ENCODE peak calls at places on chromosomes 13 and 19, in nine cellular contexts. L, C, X, F, T, S, V, H and U are unnamed samples.

GRCh38 chr13:21034602-21035190 is 26.7 kb downstream of the LATS2 start:
- DNase-seq in F (no peak), C (no peak), V (no peak), H (peak; percentile 52), L (peak; percentile 37), X (no peak), T (no peak), S (no peak), U (peak; percentile 41)

GRCh38 chr19:34269968-34270621 is 15.7 kb downstream of the GARRE1 start:
- DNase-seq in C (peak; percentile 12), L (peak; percentile 57), S (no peak), F (no peak), T (peak; percentile 45), X (peak; percentile 16), H (peak; percentile 64), V (peak; percentile 70), U (peak; percentile 48)

GRCh38 chr19:48905664-48906063 is 5.6 kb downstream of the NUCB1 start:
- DNase-seq in S (no peak), C (no peak), L (no peak), F (no peak), T (no peak), X (no peak), H (no peak), V (no peak), U (no peak)

GRCh38 chr13:35699181-35699580 is 222.7 kb upstream of the MAB21L1 start:
- DNase-seq in H (no peak), L (no peak), S (no peak), V (no peak), X (no peak), C (no peak), F (no peak), T (no peak), U (peak; percentile 51)

GRCh38 chr13:109859216-109859835 is 72.9 kb upstream of the IRS2 start:
- DNase-seq in C (no peak), F (no peak), L (no peak), S (peak; percentile 93), H (no peak), V (no peak), T (no peak), X (no peak), U (no peak)

GRCh38 chr19:38912600-38913514 is 871 bp upstream of the CCER2 start:
- DNase-seq in F (peak; percentile 45), C (no peak), L (no peak), T (no peak), H (no peak), X (no peak), S (no peak), V (no peak), U (no peak)

GRCh38 chr13:74037762-74038161 is 96.4 kb downstream of the KLF12 start:
- DNase-seq in C (no peak), F (no peak), T (no peak), X (no peak), L (no peak), V (no peak), H (no peak), S (no peak), U (no peak)

GRCh38 chr19:397321-397720 is 11.6 kb downstream of the C2CD4C start:
- DNase-seq in C (no peak), H (no peak), T (no peak), F (peak; percentile 58), L (no peak), X (no peak), V (no peak), S (no peak), U (no peak)

GRCh38 chr13:30362869-30363268 is 55.5 kb upstream of the KATNAL1 start:
- DNase-seq in X (no peak), V (no peak), L (no peak), F (no peak), C (no peak), S (no peak), H (peak; percentile 52), T (no peak), U (no peak)

GRCh38 chr13:71609271-71609670 is 257.7 kb downstream of the DACH1 start:
- DNase-seq in X (no peak), C (no peak), S (no peak), H (no peak), F (no peak), T (no peak), L (no peak), V (no peak), U (no peak)

GRCh38 chr19:49057636-49058234 is at the start of gene CGB7:
- DNase-seq in X (peak; percentile 22), T (peak; percentile 89), C (peak; percentile 78), H (peak; percentile 78), S (no peak), V (peak; percentile 69), F (peak; percentile 89), L (peak; percentile 80), U (peak; percentile 29)

GRCh38 chr13:69903081-69903480 is 204.5 kb upstream of the ATXN8OS start:
- DNase-seq in F (no peak), C (no peak), S (no peak), T (no peak), H (no peak), L (no peak), X (no peak), V (no peak), U (no peak)

GRCh38 chr13:110421696-110422395 is 114.8 kb downstream of the COL4A2 start:
- DNase-seq in X (no peak), L (no peak), T (no peak), V (no peak), C (no peak), H (no peak), F (no peak), S (no peak), U (peak; percentile 82)

GRCh38 chr19:17339088-17339741 is 1.9 kb downstream of the GTPBP3 start:
- DNase-seq in F (no peak), L (no peak), T (peak; percentile 65), V (no peak), H (no peak), S (no peak), C (no peak), X (no peak), U (no peak)

GRCh38 chr13:37089495-37089894 is 16.0 kb downstream of the CSNK1A1L start:
- DNase-seq in C (no peak), S (no peak), L (no peak), X (no peak), T (no peak), V (no peak), F (no peak), H (no peak), U (no peak)

GRCh38 chr19:54186934-54187381 is 2.4 kb downstream of the MBOAT7 start:
- DNase-seq in S (no peak), F (peak; percentile 66), C (peak; percentile 74), H (no peak), X (no peak), T (peak; percentile 90), L (no peak), V (no peak), U (no peak)

GRCh38 chr13:63954683-63955082 is 2539.0 kb upstream of the PCDH20 start:
- DNase-seq in H (no peak), T (no peak), V (no peak), L (no peak), C (no peak), F (no peak), S (no peak), X (no peak), U (no peak)

GRCh38 chr13:30159446-30159839 is 147.9 kb downstream of the KATNAL1 start:
- DNase-seq in H (no peak), X (no peak), F (no peak), V (peak; percentile 54), C (no peak), L (no peak), S (no peak), T (no peak), U (peak; percentile 93)

GRCh38 chr13:112496166-112496565 is 91.8 kb downstream of the TUBGCP3 start:
- DNase-seq in T (no peak), H (no peak), V (no peak), X (no peak), L (no peak), F (no peak), C (no peak), S (no peak), U (no peak)

GRCh38 chr19:47228937-47229673 is 1.9 kb downstream of the BBC3 start:
- DNase-seq in L (no peak), C (peak; percentile 42), F (no peak), X (no peak), T (peak; percentile 58), V (peak; percentile 46), H (no peak), S (no peak), U (peak; percentile 36)
- H3K4me3 ChIP-seq in L (peak overlapping the region; percentile 89), C (peak overlapping the region; percentile 97), F (peak overlapping the region; percentile 87), X (peak overlapping the region; percentile 97), T (peak overlapping the region; percentile 95), V (peak overlapping the region; percentile 76), H (peak overlapping the region; percentile 98), S (peak overlapping the region; percentile 95), U (peak overlapping the region; percentile 86)

DNA sequence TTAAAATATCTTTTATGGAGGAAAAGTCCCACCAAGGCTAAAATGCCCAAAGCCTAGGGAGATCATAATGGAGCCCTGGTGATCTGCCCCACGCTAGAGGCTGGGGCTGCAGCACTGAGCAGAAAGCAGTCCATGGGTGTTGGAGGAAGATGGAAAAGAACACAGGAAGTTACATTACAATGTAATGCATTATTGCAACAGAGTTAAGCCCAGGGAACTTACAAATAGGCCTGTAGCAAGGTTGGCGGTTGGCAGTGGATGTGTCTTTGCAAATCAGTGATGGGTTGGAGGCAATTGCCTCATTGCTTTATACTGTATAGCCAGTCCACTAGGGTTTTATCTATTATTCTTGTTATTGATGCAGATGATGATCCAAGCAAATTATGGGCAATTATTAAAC is 399.9 kb downstream of the NDFIP2 start:
- DNase-seq in F (peak; percentile 32), H (no peak), X (no peak), C (no peak), S (no peak), L (no peak), V (no peak), T (no peak), U (no peak)
- TF ChIP-seq CTCF in F (no peak), H (no peak), X (no peak), C (no peak), S (no peak), L (no peak), V (no peak), T (no peak), U (no peak)

DNA sequence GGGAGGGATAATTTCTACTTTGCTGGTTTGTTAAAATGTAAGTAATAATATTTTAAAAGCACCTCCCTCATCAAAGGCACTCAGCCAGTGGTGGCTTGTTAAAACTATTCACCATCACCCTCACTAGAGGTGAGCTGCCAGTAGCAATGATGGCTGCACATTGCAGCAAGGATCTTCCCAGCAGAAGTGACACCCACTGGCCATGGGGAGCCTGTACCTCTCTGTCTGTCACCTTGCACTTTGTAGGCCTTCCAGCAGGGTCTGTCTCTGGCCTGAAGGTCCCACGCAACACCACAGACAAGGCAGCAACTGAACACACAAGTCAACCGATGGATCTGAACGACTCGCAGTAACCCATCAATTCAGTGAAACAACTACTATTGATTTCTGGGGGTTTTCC is 47.3 kb upstream of the C13orf42 start:
- DNase-seq in C (no peak), H (no peak), L (no peak), S (no peak), X (no peak), V (no peak), F (no peak), T (no peak), U (no peak)
- H3K4me3 ChIP-seq in C (no peak overlapping the region), H (no peak overlapping the region), L (no peak overlapping the region), S (no peak overlapping the region), X (no peak overlapping the region), V (no peak overlapping the region), F (no peak overlapping the region), T (no peak overlapping the region), U (no peak overlapping the region)

DNA sequence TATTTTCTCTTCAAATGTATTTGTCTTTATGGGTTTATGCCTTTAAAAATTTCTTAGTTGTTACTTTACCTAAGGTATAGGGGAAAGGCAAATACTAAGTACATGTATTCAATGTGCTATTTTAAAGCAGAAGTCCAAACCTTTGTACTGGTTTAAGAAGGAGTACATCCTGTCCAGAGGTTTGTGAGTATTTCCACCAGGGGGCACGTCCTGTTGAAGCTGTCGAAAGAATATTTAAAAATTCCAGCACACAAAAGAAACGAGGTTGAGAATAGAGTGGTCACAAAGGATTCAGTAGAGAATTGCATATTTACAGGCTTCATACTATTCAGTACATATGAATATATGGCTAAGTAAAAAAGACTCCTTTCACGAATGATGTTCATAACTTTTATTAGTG is 59.8 kb downstream of the URI1 start:
- DNase-seq in V (no peak), F (no peak), C (peak; percentile 4), L (no peak), X (no peak), H (no peak), S (no peak), T (no peak), U (peak; percentile 4)
- TF ChIP-seq CTCF in V (no peak), F (no peak), C (peak; percentile 30), L (no peak), X (no peak), H (no peak), S (peak; percentile 50), T (no peak), U (peak; percentile 60)